ENCODE peak calls at places on chromosome 1, in eight cellular contexts. T, H, Z, K, L, Q, A and P are unnamed samples.

GRCh38 chr1:31040038-31040437 is 25.5 kb downstream of the PUM1 start:
- DNase-seq in T (no peak), H (no peak), Z (no peak), K (no peak), L (no peak), Q (no peak), A (no peak), P (no peak)

GRCh38 chr1:101996830-101997485 is at the start of gene OLFM3:
- DNase-seq in T (peak), H (no peak), Z (no peak), K (no peak), L (no peak), Q (peak), A (no peak), P (peak)

GRCh38 chr1:5304702-5305101 is 650.3 kb downstream of the AJAP1 start:
- DNase-seq in T (no peak), H (no peak), Z (no peak), K (no peak), L (no peak), Q (no peak), A (no peak), P (no peak)

GRCh38 chr1:208988811-208989222 is 594.7 kb upstream of the CAMK1G start:
- DNase-seq in T (peak), H (no peak), Z (no peak), K (no peak), L (peak), Q (no peak), A (no peak), P (no peak)

GRCh38 chr1:42669936-42670335 is 11.7 kb downstream of the PPIH start:
- DNase-seq in T (no peak), H (no peak), Z (no peak), K (no peak), L (no peak), Q (no peak), A (no peak), P (no peak)

GRCh38 chr1:214573386-214574358 is 22.3 kb upstream of the PTPN14 start:
- DNase-seq in T (peak), H (no peak), Z (no peak), K (no peak), L (peak), Q (no peak), A (no peak), P (no peak)

GRCh38 chr1:89104147-89104546 is 21.8 kb downstream of the GBP2 start:
- DNase-seq in T (no peak), H (no peak), Z (no peak), K (no peak), L (peak), Q (no peak), A (no peak), P (no peak)

GRCh38 chr1:118254483-118254882 is 69.5 kb upstream of the SPAG17 start:
- DNase-seq in T (no peak), H (no peak), Z (no peak), K (no peak), L (no peak), Q (no peak), A (no peak), P (no peak)

GRCh38 chr1:13779930-13780329 is 79.9 kb downstream of the PRDM2 start:
- DNase-seq in T (no peak), H (no peak), Z (no peak), K (no peak), L (peak), Q (no peak), A (no peak), P (no peak)

GRCh38 chr1:198678901-198679329 is 40.1 kb downstream of the PTPRC start:
- DNase-seq in T (no peak), H (no peak), Z (no peak), K (no peak), L (no peak), Q (no peak), A (no peak), P (no peak)

GRCh38 chr1:43521078-43521477 is 9.6 kb upstream of the PTPRF start:
- DNase-seq in T (no peak), H (no peak), Z (no peak), K (no peak), L (no peak), Q (no peak), A (peak), P (no peak)

GRCh38 chr1:53141487-53142055 is 867 bp downstream of the SLC1A7 start:
- DNase-seq in T (no peak), H (no peak), Z (no peak), K (no peak), L (no peak), Q (no peak), A (peak), P (no peak)

GRCh38 chr1:166884971-166885370 is 8.9 kb upstream of the TADA1 start:
- DNase-seq in T (no peak), H (no peak), Z (no peak), K (no peak), L (no peak), Q (no peak), A (no peak), P (no peak)

GRCh38 chr1:93051961-93052360 is 27.1 kb upstream of the MTF2 start:
- DNase-seq in T (no peak), H (no peak), Z (no peak), K (no peak), L (peak), Q (no peak), A (no peak), P (no peak)

GRCh38 chr1:189606795-189607476 is 870.7 kb downstream of the BRINP3 start:
- DNase-seq in T (peak), H (no peak), Z (no peak), K (no peak), L (peak), Q (no peak), A (no peak), P (no peak)

GRCh38 chr1:21022279-21023040 is 154.2 kb downstream of the EIF4G3 start:
- DNase-seq in T (peak), H (peak), Z (peak), K (no peak), L (peak), Q (no peak), A (no peak), P (no peak)

GRCh38 chr1:21020151-21020550 is 156.5 kb downstream of the EIF4G3 start:
- DNase-seq in T (no peak), H (no peak), Z (no peak), K (no peak), L (no peak), Q (no peak), A (no peak), P (no peak)

GRCh38 chr1:21018673-21019072 is 158.0 kb downstream of the EIF4G3 start:
- DNase-seq in T (no peak), H (no peak), Z (no peak), K (no peak), L (no peak), Q (no peak), A (no peak), P (no peak)

GRCh38 chr1:21024918-21025317 is 151.8 kb downstream of the EIF4G3 start:
- DNase-seq in T (no peak), H (no peak), Z (no peak), K (no peak), L (no peak), Q (no peak), A (no peak), P (no peak)

GRCh38 chr1:21021311-21021710 is 155.4 kb downstream of the EIF4G3 start:
- DNase-seq in T (no peak), H (no peak), Z (no peak), K (no peak), L (no peak), Q (no peak), A (no peak), P (no peak)
- TF ChIP-seq CTCF in T (no peak), H (no peak), Z (no peak), K (no peak), L (no peak), Q (no peak), A (no peak), P (no peak)

GRCh38 chr1:233788687-233789086 is 115.8 kb upstream of the SLC35F3 start:
- DNase-seq in T (no peak), H (no peak), Z (no peak), K (no peak), L (no peak), Q (no peak), A (no peak), P (no peak)

GRCh38 chr1:233791750-233792149 is 112.7 kb upstream of the SLC35F3 start:
- DNase-seq in T (no peak), H (no peak), Z (no peak), K (no peak), L (no peak), Q (no peak), A (no peak), P (no peak)

GRCh38 chr1:233790662-233791371 is 113.7 kb upstream of the SLC35F3 start:
- DNase-seq in T (peak), H (no peak), Z (no peak), K (peak), L (peak), Q (no peak), A (no peak), P (no peak)

GRCh38 chr1:233790121-233790520 is 114.4 kb upstream of the SLC35F3 start:
- DNase-seq in T (no peak), H (no peak), Z (no peak), K (no peak), L (no peak), Q (no peak), A (no peak), P (no peak)

GRCh38 chr1:233791372-233791703 is 113.1 kb upstream of the SLC35F3 start:
- DNase-seq in T (no peak), H (no peak), Z (no peak), K (no peak), L (no peak), Q (no peak), A (no peak), P (no peak)
- TF ChIP-seq CTCF in T (no peak), H (no peak), Z (no peak), K (no peak), L (no peak), Q (no peak), A (no peak), P (peak)

DNA sequence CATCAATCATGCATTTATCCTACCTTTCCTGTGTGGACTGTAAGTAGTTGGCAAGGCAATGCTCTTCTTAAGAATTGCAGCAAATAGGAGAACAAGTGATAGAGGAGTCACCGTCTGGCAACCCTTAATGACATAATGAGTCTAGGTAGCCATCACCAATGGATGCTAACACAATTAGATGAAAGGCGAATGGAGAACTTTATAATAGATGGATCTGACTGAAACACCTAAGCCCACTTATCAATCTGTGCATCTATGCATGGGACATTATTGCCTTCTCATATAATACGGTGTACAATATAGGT is 18.9 kb upstream of the CAPN8 start:
- DNase-seq in T (no peak), H (no peak), Z (no peak), K (no peak), L (no peak), Q (no peak), A (no peak), P (no peak)
- TF ChIP-seq CTCF in T (no peak), H (no peak), Z (no peak), K (no peak), L (no peak), Q (peak), A (no peak), P (peak)

GRCh38 chr1:81114191-81114590 is 686.5 kb upstream of the ADGRL2 start:
- DNase-seq in T (no peak), H (no peak), Z (no peak), K (no peak), L (no peak), Q (no peak), A (no peak), P (no peak)
- TF ChIP-seq CTCF in T (no peak), H (no peak), Z (no peak), K (no peak), L (peak), Q (no peak), A (no peak), P (no peak)

DNA sequence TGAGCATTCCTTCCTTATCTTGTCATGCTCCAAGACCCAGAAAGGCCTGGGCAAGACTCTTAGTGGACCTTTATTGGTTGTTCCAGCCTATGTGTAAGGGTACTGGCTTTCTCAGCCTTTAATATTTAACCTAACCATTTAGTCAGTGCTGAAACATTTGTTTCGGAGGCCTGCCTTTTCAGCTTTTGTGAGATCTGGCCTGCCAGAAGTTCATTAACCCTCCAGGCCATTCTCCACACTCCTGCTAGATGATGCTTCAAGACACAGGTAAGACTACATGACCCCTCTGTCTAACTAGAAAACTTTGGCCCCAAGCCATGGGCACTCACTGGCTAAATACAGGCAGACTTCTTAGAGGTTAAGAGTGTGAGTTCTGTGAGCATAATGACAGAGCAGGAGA is 138.4 kb upstream of the ZP4 start:
- DNase-seq in T (no peak), H (no peak), Z (no peak), K (no peak), L (no peak), Q (no peak), A (no peak), P (no peak)
- TF ChIP-seq CTCF in T (no peak), H (no peak), Z (no peak), K (no peak), L (no peak), Q (no peak), A (no peak), P (no peak)

GRCh38 chr1:248704556-248704955 is 2.0 kb upstream of the OR14I1 start:
- DNase-seq in T (no peak), H (no peak), Z (no peak), K (no peak), L (no peak), Q (no peak), A (no peak), P (no peak)
- TF ChIP-seq CTCF in T (no peak), H (no peak), Z (no peak), K (no peak), L (no peak), Q (no peak), A (no peak), P (no peak)

GRCh38 chr1:169696273-169697100 is 14.9 kb downstream of the SELL start:
- DNase-seq in T (no peak), H (no peak), Z (no peak), K (no peak), L (no peak), Q (no peak), A (no peak), P (no peak)

GRCh38 chr1:169697769-169698168 is 13.7 kb downstream of the SELL start:
- DNase-seq in T (no peak), H (no peak), Z (no peak), K (no peak), L (no peak), Q (no peak), A (no peak), P (no peak)

GRCh38 chr1:169692766-169693460 is 18.5 kb downstream of the SELL start:
- DNase-seq in T (no peak), H (no peak), Z (no peak), K (no peak), L (no peak), Q (no peak), A (no peak), P (no peak)

GRCh38 chr1:169690489-169690888 is 20.9 kb downstream of the SELL start:
- DNase-seq in T (no peak), H (no peak), Z (no peak), K (no peak), L (no peak), Q (no peak), A (no peak), P (no peak)

DNA sequence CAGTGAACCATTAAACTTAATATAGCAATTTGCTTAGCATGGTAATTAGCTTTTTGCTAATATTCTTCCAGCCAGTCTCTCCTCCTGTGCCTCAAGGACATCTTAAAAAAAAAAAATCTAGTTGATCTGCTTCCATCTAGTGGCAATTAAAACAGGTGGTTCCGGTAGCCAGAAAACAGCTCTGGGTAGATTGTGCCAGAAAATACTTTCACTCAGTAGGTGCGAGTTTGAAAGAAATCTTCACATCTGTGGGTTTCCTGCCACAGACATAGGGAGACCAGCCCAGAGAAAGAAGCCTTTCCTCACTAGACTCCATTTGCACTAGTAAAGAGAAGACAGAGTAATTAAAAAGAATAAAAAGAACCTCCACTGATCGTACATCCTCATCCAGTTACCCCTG is 17.1 kb downstream of the SELL start:
- DNase-seq in T (no peak), H (no peak), Z (no peak), K (peak), L (no peak), Q (no peak), A (no peak), P (no peak)
- TF ChIP-seq CTCF in T (no peak), H (no peak), Z (no peak), K (peak), L (no peak), Q (no peak), A (no peak), P (no peak)

DNA sequence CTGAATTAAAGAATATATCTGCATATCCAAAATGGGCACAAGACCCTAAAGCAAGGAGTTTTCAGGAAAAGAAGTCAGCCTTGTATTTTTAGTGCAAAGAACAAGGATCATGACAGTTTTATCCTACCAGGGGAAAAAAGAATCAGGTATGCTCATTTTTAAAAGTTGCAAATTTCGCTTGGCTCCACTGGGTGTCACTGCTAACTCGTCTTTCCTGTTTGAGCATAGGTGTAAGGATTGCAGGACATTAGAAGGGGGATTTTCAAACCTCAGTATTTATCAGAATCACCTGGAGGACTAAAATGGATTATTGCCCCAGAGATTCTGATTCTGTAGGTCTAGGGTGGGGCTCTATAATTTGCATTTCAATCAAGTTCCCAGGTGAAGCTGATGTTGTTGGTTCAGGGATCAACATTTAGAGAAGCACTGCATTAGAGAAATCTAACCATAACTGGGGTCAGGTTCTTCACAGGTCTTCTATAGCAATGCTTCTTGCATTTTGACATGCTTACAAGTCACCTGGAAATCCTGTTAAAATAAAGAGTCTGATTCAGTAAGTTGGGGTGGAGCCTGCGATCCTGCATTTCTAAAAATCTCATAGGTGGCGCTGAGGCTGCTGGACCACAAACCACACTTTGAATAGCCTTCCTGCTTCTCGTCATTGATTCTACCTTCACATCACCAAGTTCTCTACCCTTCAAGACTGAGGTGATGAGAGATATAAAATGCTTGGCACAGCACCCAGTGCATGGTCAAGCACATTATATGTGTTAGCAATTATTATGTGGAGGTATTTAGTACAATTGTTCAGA is 39.6 kb downstream of the NUF2 start:
- DNase-seq in T (peak), H (no peak), Z (no peak), K (no peak), L (peak), Q (peak), A (no peak), P (no peak)
- TF ChIP-seq CTCF in T (peak), H (no peak), Z (no peak), K (no peak), L (peak), Q (peak), A (no peak), P (peak)